ENCODE peak calls at places on chromosomes 3 and 15, in ten cellular contexts. D is GM19239, N is AG08395, W is WTC11, H is activated T-cell treated with anti-CD3 and anti-CD28 coated beads for 1 hour, R is GOT3, T is IMR-90, G is cortex of kidney, Q is NCI-H446, O is HEK293T. L is an unnamed sample.

GRCh38 chr3:153746211-153746610 is 375.0 kb upstream of the ARHGEF26 start:
- DNase-seq in D (no peak), N (no peak), W (no peak), H (no peak), R (no peak), T (no peak), G (no peak), Q (no peak), O (no peak), L (no peak)

GRCh38 chr15:89116404-89116803 is 28.1 kb downstream of the ABHD2 start:
- DNase-seq in D (no peak), N (no peak), W (no peak), H (no peak), R (no peak), T (peak), G (no peak), Q (no peak), O (no peak), L (no peak)

GRCh38 chr3:36434682-36435426 is 54.5 kb downstream of the STAC start:
- DNase-seq in D (no peak), N (peak), W (no peak), H (no peak), R (no peak), T (no peak), G (no peak), Q (no peak), O (no peak), L (no peak)

GRCh38 chr3:9966841-9967240 is 14.6 kb upstream of the PRRT3 start:
- DNase-seq in D (no peak), N (no peak), W (no peak), H (no peak), R (no peak), T (no peak), G (no peak), Q (no peak), O (no peak), L (no peak)

GRCh38 chr3:67349551-67350174 is 304.7 kb downstream of the SUCLG2 start:
- DNase-seq in D (no peak), N (no peak), W (no peak), H (no peak), R (no peak), T (peak), G (no peak), Q (no peak), O (no peak), L (no peak)

GRCh38 chr3:20648294-20648693 is 462.3 kb upstream of the SGO1 start:
- DNase-seq in D (no peak), N (peak), W (no peak), H (no peak), R (no peak), T (peak), G (no peak), Q (no peak), O (no peak), L (no peak)

GRCh38 chr15:57388199-57388863 is 12.0 kb downstream of the CGNL1 start:
- DNase-seq in D (no peak), N (no peak), W (no peak), H (no peak), R (no peak), T (no peak), G (no peak), Q (no peak), O (no peak), L (no peak)

GRCh38 chr3:69936266-69936665 is 63.3 kb upstream of the SAMMSON start:
- DNase-seq in D (no peak), N (no peak), W (no peak), H (no peak), R (no peak), T (no peak), G (no peak), Q (no peak), O (no peak), L (no peak)

GRCh38 chr3:53850895-53851294 is 4.5 kb downstream of the IL17RB start:
- DNase-seq in D (no peak), N (peak), W (no peak), H (no peak), R (no peak), T (peak), G (no peak), Q (no peak), O (no peak), L (no peak)

GRCh38 chr15:59688383-59688887 is 685 bp downstream of the BNIP2 start:
- DNase-seq in D (no peak), N (peak), W (no peak), H (peak), R (no peak), T (peak), G (no peak), Q (no peak), O (no peak), L (peak)

GRCh38 chr15:81480645-81481053 is 106.6 kb upstream of the TMC3 start:
- DNase-seq in D (peak), N (peak), W (no peak), H (no peak), R (no peak), T (peak), G (no peak), Q (peak), O (peak), L (no peak)

GRCh38 chr15:82040862-82041261 is 5.0 kb downstream of the MEX3B start:
- DNase-seq in D (no peak), N (no peak), W (peak), H (no peak), R (no peak), T (no peak), G (no peak), Q (peak), O (no peak), L (no peak)

GRCh38 chr3:4271834-4272233 is 31.3 kb upstream of the SETMAR start:
- DNase-seq in D (no peak), N (peak), W (no peak), H (no peak), R (no peak), T (peak), G (no peak), Q (no peak), O (peak), L (no peak)

GRCh38 chr15:93305306-93305705 is 216.3 kb upstream of the RGMA start:
- DNase-seq in D (no peak), N (no peak), W (no peak), H (no peak), R (no peak), T (no peak), G (no peak), Q (no peak), O (no peak), L (no peak)

GRCh38 chr3:38141952-38142273 is 3.5 kb downstream of the MYD88 start:
- DNase-seq in D (no peak), N (no peak), W (no peak), H (no peak), R (no peak), T (no peak), G (no peak), Q (no peak), O (no peak), L (no peak)

GRCh38 chr3:152198655-152199054 is 70.1 kb upstream of the MBNL1 start:
- DNase-seq in D (no peak), N (no peak), W (no peak), H (no peak), R (no peak), T (no peak), G (no peak), Q (no peak), O (no peak), L (no peak)

GRCh38 chr3:133472242-133472641 is 72.4 kb downstream of the BFSP2 start:
- DNase-seq in D (no peak), N (no peak), W (peak), H (no peak), R (no peak), T (no peak), G (no peak), Q (no peak), O (no peak), L (no peak)

GRCh38 chr3:120274739-120275167 is 10.3 kb downstream of the GPR156 start:
- DNase-seq in D (no peak), N (no peak), W (no peak), H (no peak), R (no peak), T (peak), G (no peak), Q (peak), O (no peak), L (no peak)

GRCh38 chr15:88735212-88735611 is 68.0 kb upstream of the ACAN start:
- DNase-seq in D (no peak), N (no peak), W (no peak), H (no peak), R (no peak), T (no peak), G (no peak), Q (no peak), O (no peak), L (no peak)

GRCh38 chr3:53346514-53346913 is 829 bp downstream of the DCP1A start:
- DNase-seq in D (no peak), N (no peak), W (no peak), H (no peak), R (no peak), T (no peak), G (no peak), Q (no peak), O (peak), L (no peak)

GRCh38 chr3:13011369-13012227 is 61.6 kb downstream of the IQSEC1 start:
- DNase-seq in D (peak), N (no peak), W (no peak), H (peak), R (no peak), T (no peak), G (no peak), Q (no peak), O (no peak), L (peak)

GRCh38 chr15:61295239-61295638 is 66.1 kb upstream of the RORA start:
- DNase-seq in D (no peak), N (no peak), W (no peak), H (no peak), R (no peak), T (no peak), G (no peak), Q (no peak), O (no peak), L (no peak)

GRCh38 chr3:31399270-31399669 is 133.5 kb upstream of the STT3B start:
- DNase-seq in D (no peak), N (no peak), W (no peak), H (no peak), R (no peak), T (no peak), G (no peak), Q (no peak), O (no peak), L (no peak)

GRCh38 chr3:5072100-5072816 is 49.8 kb upstream of the ARL8B start:
- DNase-seq in D (no peak), N (no peak), W (no peak), H (no peak), R (no peak), T (no peak), G (no peak), Q (no peak), O (no peak), L (no peak)

GRCh38 chr3:79767953-79768282 is at the start of gene ROBO1:
- DNase-seq in D (no peak), N (no peak), W (peak), H (no peak), R (no peak), T (no peak), G (no peak), Q (no peak), O (peak), L (no peak)

L was measured in T-helper 2 cell.